ENCODE peak calls at places on chromosomes 5 and 9, in nine cellular contexts. R is amygdala; N is AG10803; I is ovary; G is CD8-positive, alpha-beta T cell; V is activated T-cell treated with anti-CD3 and anti-CD28 coated beads for 48 hours; Q is ACHN; M is GM23248; T is amniotic epithelial cell. S is an unnamed sample.

GRCh38 chr9:118088075-118088474 is 383.9 kb downstream of the TLR4 start:
- DNase-seq in R (no peak), N (no peak), I (no peak), G (no peak), V (no peak), Q (no peak), M (no peak), T (no peak), S (no peak)

GRCh38 chr9:37732086-37732744 is 21.4 kb upstream of the TRMT10B start:
- DNase-seq in R (no peak), N (peak), I (no peak), G (no peak), V (no peak), Q (no peak), M (no peak), T (no peak), S (no peak)

GRCh38 chr5:73447234-73448071 is 1.1 kb downstream of the FOXD1 start:
- DNase-seq in R (no peak), N (peak), I (peak), G (peak), V (no peak), Q (peak), M (peak), T (peak), S (no peak)

GRCh38 chr9:123048748-123049147 is 15.3 kb downstream of the GPR21 start:
- DNase-seq in R (no peak), N (peak), I (no peak), G (no peak), V (no peak), Q (no peak), M (peak), T (no peak), S (no peak)

GRCh38 chr5:131693894-131694293 is 58.9 kb upstream of the RAPGEF6 start:
- DNase-seq in R (no peak), N (no peak), I (no peak), G (no peak), V (no peak), Q (no peak), M (no peak), T (no peak), S (no peak)

GRCh38 chr5:530001-530400 is 5.8 kb upstream of the SLC9A3 start:
- DNase-seq in R (no peak), N (no peak), I (no peak), G (no peak), V (no peak), Q (no peak), M (no peak), T (peak), S (no peak)

GRCh38 chr5:179241764-179242370 is 103.4 kb downstream of the ADAMTS2 start:
- DNase-seq in R (no peak), N (no peak), I (peak), G (no peak), V (no peak), Q (no peak), M (no peak), T (no peak), S (no peak)

GRCh38 chr9:37325778-37326177 is 96.7 kb upstream of the GRHPR start:
- DNase-seq in R (no peak), N (peak), I (no peak), G (no peak), V (no peak), Q (no peak), M (peak), T (peak), S (no peak)

GRCh38 chr5:113357696-113358476 is 76.9 kb downstream of the TSSK1B start:
- DNase-seq in R (no peak), N (no peak), I (no peak), G (no peak), V (no peak), Q (no peak), M (no peak), T (no peak), S (no peak)

GRCh38 chr9:17004500-17004899 is 130.3 kb upstream of the CNTLN start:
- DNase-seq in R (no peak), N (peak), I (no peak), G (no peak), V (no peak), Q (peak), M (peak), T (peak), S (no peak)

GRCh38 chr9:101114317-101114716 is 85.8 kb downstream of the PLPPR1 start:
- DNase-seq in R (no peak), N (no peak), I (no peak), G (no peak), V (no peak), Q (no peak), M (no peak), T (no peak), S (no peak)

GRCh38 chr9:120870206-120870605 is 6.8 kb downstream of the PHF19 start:
- DNase-seq in R (no peak), N (no peak), I (no peak), G (no peak), V (no peak), Q (no peak), M (no peak), T (no peak), S (no peak)

GRCh38 chr9:20646656-20647055 is 24.4 kb upstream of the MLLT3 start:
- DNase-seq in R (no peak), N (no peak), I (no peak), G (no peak), V (no peak), Q (no peak), M (no peak), T (peak), S (no peak)

GRCh38 chr5:151257731-151258715 is 5.0 kb downstream of the GM2A start:
- DNase-seq in R (no peak), N (peak), I (no peak), G (no peak), V (no peak), Q (no peak), M (peak), T (peak), S (peak)

GRCh38 chr9:101463397-101463796 is 27.8 kb upstream of the ALDOB start:
- DNase-seq in R (no peak), N (peak), I (no peak), G (no peak), V (no peak), Q (no peak), M (peak), T (peak), S (no peak)

GRCh38 chr9:91992636-91993035 is 42.6 kb upstream of the ROR2 start:
- DNase-seq in R (no peak), N (peak), I (no peak), G (no peak), V (no peak), Q (no peak), M (peak), T (peak), S (no peak)

GRCh38 chr5:158423623-158424200 is 564.8 kb upstream of the CLINT1 start:
- DNase-seq in R (no peak), N (peak), I (no peak), G (no peak), V (no peak), Q (no peak), M (no peak), T (no peak), S (no peak)

GRCh38 chr9:136565075-136565721 is 19.4 kb upstream of the NOTCH1 start:
- DNase-seq in R (no peak), N (peak), I (peak), G (no peak), V (no peak), Q (no peak), M (peak), T (peak), S (no peak)

GRCh38 chr5:103262422-103262871 is 3.9 kb downstream of the MACIR start:
- DNase-seq in R (no peak), N (peak), I (no peak), G (no peak), V (no peak), Q (peak), M (peak), T (peak), S (peak)

GRCh38 chr5:88391116-88391515 is 122.5 kb upstream of the TMEM161B start:
- DNase-seq in R (peak), N (no peak), I (no peak), G (no peak), V (no peak), Q (no peak), M (no peak), T (no peak), S (no peak)

GRCh38 chr9:130835441-130836298 is 616 bp downstream of the ABL1 start:
- DNase-seq in R (no peak), N (peak), I (peak), G (peak), V (peak), Q (peak), M (peak), T (no peak), S (peak)

GRCh38 chr9:88310310-88310980 is 77.8 kb upstream of the SPIN1 start:
- DNase-seq in R (no peak), N (no peak), I (no peak), G (no peak), V (no peak), Q (no peak), M (no peak), T (peak), S (no peak)

GRCh38 chr5:74575741-74576538 is 64.6 kb downstream of the ENC1 start:
- DNase-seq in R (no peak), N (peak), I (no peak), G (no peak), V (no peak), Q (peak), M (peak), T (peak), S (peak)

GRCh38 chr5:170627271-170627670 is 123.5 kb downstream of the KCNIP1 start:
- DNase-seq in R (no peak), N (no peak), I (no peak), G (no peak), V (no peak), Q (no peak), M (no peak), T (no peak), S (no peak)

GRCh38 chr5:83179966-83180365 is 102.6 kb downstream of the XRCC4 start:
- DNase-seq in R (no peak), N (peak), I (no peak), G (no peak), V (no peak), Q (no peak), M (peak), T (peak), S (no peak)

GRCh38 chr5:123358304-123358703 is 64.9 kb downstream of the CEP120 start:
- DNase-seq in R (no peak), N (no peak), I (no peak), G (no peak), V (no peak), Q (no peak), M (no peak), T (no peak), S (no peak)

GRCh38 chr5:140341591-140341990 is 4.8 kb downstream of the HBEGF start:
- DNase-seq in R (peak), N (no peak), I (no peak), G (no peak), V (no peak), Q (no peak), M (peak), T (no peak), S (no peak)

GRCh38 chr5:41213340-41213739 is at the start of gene C6:
- DNase-seq in R (no peak), N (no peak), I (no peak), G (no peak), V (no peak), Q (no peak), M (no peak), T (no peak), S (no peak)

GRCh38 chr5:134226441-134227192 is 744 bp upstream of the PPP2CA start:
- DNase-seq in R (no peak), N (peak), I (no peak), G (peak), V (no peak), Q (no peak), M (peak), T (peak), S (peak)

S was measured in A549.